ENCODE peak calls at places on chromosomes 5 and 9, in four cellular contexts. C is GM12878, B is HepG2, R is K562. F is an unnamed sample.

GRCh38 chr9:72596451-72597180 is 75.2 kb downstream of the TMC1 start:
- DNase-seq in C (no peak), B (no peak), R (no peak), F (no peak)

GRCh38 chr5:149053027-149053705 is 9.7 kb downstream of the SH3TC2 start:
- DNase-seq in C (no peak), B (no peak), R (no peak), F (no peak)

GRCh38 chr5:100777680-100778281 is 125.3 kb downstream of the ST8SIA4 start:
- DNase-seq in C (peak), B (no peak), R (no peak), F (no peak)

GRCh38 chr5:17398439-17398838 is 99.6 kb upstream of the TAF11L2 start:
- DNase-seq in C (no peak), B (no peak), R (no peak), F (no peak)

GRCh38 chr5:125549322-125549871 is 803.0 kb upstream of the ZNF608 start:
- DNase-seq in C (no peak), B (no peak), R (no peak), F (no peak)

GRCh38 chr5:140869555-140869886 is 764 bp downstream of the PCDHA11 start:
- DNase-seq in C (no peak), B (no peak), R (no peak), F (no peak)

GRCh38 chr5:101009758-101010519 is 106.9 kb upstream of the ST8SIA4 start:
- DNase-seq in C (peak), B (no peak), R (no peak), F (no peak)

GRCh38 chr9:92265159-92265558 is 28.3 kb downstream of the IARS1 start:
- DNase-seq in C (no peak), B (no peak), R (no peak), F (no peak)

GRCh38 chr9:106846847-106847246 is 16.1 kb upstream of the ZNF462 start:
- DNase-seq in C (no peak), B (no peak), R (no peak), F (no peak)

GRCh38 chr9:131103535-131103934 is 7.2 kb downstream of the AIF1L start:
- DNase-seq in C (no peak), B (no peak), R (no peak), F (no peak)

GRCh38 chr9:74304598-74304997 is 192.5 kb upstream of the RORB start:
- DNase-seq in C (no peak), B (no peak), R (no peak), F (no peak)

GRCh38 chr9:137547687-137548543 is 2.3 kb downstream of the PNPLA7 start:
- DNase-seq in C (no peak), B (no peak), R (no peak), F (no peak)

GRCh38 chr5:62305358-62305714 is 670 bp upstream of the KIF2A start:
- DNase-seq in C (no peak), B (no peak), R (no peak), F (no peak)

GRCh38 chr5:53027913-53028312 is 38.8 kb downstream of the ITGA2 start:
- DNase-seq in C (no peak), B (no peak), R (no peak), F (no peak)

GRCh38 chr9:90578116-90578815 is 64.4 kb downstream of the DIRAS2 start:
- DNase-seq in C (no peak), B (no peak), R (no peak), F (no peak)

GRCh38 chr9:96665789-96666188 is 10.7 kb upstream of the PRXL2C start:
- DNase-seq in C (no peak), B (no peak), R (no peak), F (no peak)
- TF ChIP-seq BHLHE40 in C (no peak), B (no peak), R (no peak), F (no peak)

DNA sequence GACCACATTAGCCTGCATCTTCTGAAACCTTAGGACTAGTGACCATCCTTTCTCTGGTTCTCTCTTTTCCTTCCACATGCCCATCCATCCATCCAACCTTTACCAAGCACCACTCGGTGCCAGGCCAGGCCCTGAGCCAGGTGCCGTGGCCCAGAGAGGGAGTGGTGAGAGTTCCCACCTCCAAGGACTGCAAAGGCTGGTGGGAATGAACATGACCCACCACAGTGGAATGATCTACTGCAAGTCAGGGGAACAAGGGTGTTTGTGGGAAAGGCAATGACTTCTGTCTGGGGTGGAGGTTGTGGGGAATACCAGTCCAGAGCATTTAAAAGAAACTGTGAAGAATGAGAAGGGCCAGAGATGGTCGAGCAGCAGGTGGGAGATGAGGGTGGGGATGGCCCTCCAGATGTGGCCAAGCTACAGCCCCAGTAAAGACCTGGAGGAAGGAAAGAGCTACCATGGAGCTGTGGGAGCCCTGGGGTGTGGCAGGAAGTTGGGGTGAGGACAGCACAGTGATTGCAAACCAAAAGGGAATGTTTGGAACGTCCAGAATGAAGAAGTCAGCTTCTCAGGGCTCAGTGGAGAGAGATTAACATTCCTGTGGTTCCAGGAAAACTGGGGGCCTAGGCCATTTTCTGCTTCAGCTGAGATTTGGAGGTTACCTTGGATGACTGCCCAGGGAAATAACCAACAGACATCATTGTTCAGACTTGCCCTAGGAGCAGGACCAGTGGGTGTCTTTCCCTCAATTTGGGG is 30.6 kb upstream of the CORO2A start:
- DNase-seq in C (no peak), B (peak), R (no peak), F (no peak)
- TF ChIP-seq TARDBP in C (no peak), B (no peak), R (no peak), F (no peak)

GRCh38 chr9:114156658-114157421 is 1.5 kb downstream of the COL27A1 start:
- DNase-seq in C (no peak), B (no peak), R (no peak), F (peak)
- TF ChIP-seq BHLHE40 in C (no peak), B (no peak), R (no peak), F (no peak)

DNA sequence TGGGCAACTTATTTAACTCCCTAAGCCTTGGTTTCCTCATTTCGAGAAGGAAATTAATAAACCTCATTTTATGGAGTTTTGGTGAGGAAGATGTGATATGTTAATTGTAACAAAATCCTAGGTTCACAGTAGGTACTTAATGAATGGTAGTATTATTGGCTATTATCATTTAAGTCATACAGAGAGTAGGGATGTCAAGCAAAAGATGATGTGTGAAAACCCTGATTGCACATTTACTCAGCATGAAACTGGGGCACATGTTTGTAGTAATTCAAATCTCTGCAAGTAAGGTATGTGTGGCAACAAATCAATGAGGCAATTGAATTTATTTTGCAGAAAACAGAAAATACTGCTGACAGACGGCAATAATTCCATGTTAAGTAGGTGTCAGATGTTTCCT is 127.3 kb downstream of the CSNK1G3 start:
- DNase-seq in C (no peak), B (no peak), R (no peak), F (no peak)
- TF ChIP-seq TARDBP in C (no peak), B (no peak), R (no peak), F (no peak)

DNA sequence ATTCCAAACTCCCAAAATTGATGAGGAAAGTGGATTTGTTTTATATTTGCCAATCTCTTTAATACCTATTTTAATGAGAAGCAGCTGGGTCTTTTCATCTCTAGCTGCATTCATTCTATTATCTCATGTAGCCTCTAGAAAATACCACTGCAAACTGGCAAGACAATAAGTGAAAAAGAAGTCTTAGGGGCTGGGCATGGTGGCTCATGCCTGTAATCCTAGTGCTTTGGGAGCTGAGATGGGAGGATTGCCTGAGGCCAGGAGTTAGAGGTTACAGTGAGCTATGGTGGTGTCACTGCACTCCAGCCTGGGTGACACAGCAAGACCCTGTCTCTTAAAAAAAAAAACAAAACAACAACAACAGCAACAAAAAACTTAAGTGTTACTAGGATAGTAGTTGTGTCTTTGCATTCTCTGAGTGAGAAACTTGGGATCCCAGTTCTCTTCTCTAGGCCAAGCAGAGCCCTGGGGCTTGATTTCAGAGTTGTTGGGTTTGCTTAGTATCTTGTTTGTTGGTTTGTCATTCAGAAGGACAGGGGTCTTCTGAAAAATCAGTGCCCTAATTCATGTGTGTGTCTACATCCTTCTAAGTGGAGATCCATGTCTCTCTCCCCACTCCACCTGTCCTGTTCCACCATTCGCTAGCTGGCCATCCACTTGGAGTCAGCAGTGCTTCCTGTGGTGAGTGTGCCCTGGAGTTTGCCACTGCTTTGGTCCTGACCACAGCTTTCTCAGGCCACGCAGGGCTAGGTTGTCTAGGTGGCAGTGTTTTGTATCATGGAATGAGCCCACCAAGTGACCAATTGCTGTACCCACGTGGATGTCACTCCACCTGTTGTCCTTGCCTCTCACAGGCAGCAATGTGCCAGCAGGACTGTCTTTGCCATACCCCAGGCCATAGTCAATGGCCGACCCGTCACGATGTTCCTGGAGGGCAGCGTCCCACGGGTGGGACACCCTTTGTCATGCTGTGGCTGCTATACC is 19.5 kb downstream of the MARCHF6 start:
- DNase-seq in C (no peak), B (no peak), R (no peak), F (no peak)
- TF ChIP-seq BHLHE40 in C (no peak), B (no peak), R (no peak), F (no peak)

DNA sequence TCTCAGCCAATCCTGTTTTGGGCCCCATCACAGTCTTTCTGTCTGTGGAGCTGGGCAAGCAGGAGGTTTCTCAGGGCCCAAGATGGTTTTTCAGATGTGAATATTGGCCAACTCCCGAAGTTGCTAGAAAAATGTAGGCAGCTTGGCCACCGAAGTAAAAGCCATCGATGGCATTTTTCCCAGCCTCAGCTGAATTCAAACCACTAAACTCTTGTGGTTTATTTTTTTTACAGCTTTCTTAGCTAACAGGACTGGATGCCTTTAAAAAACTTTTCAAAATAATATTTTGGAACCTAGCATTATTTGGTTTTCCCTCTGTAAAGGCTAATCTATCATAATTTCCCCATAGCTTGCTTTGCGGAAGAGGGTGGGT is 102.4 kb upstream of the ERCC6L2 start:
- DNase-seq in C (no peak), B (no peak), R (no peak), F (no peak)
- TF ChIP-seq TARDBP in C (no peak), B (no peak), R (no peak), F (no peak)

GRCh38 chr5:160507181-160507811 is 85.6 kb downstream of the PTTG1 start:
- DNase-seq in C (no peak), B (no peak), R (no peak), F (no peak)

GRCh38 chr5:160506006-160507004 is 84.7 kb downstream of the PTTG1 start:
- DNase-seq in C (no peak), B (no peak), R (no peak), F (no peak)

GRCh38 chr5:160504906-160505305 is 83.3 kb downstream of the PTTG1 start:
- DNase-seq in C (no peak), B (no peak), R (no peak), F (no peak)

GRCh38 chr5:160511280-160511929 is 89.8 kb downstream of the PTTG1 start:
- DNase-seq in C (no peak), B (no peak), R (no peak), F (no peak)

GRCh38 chr5:160508780-160509361 is 87.2 kb downstream of the PTTG1 start:
- DNase-seq in C (peak), B (peak), R (peak), F (peak)
- TF ChIP-seq BHLHE40 in C (no peak), B (peak), R (peak), F (no peak)

GRCh38 chr5:138963763-138964371 is 88.7 kb upstream of the LRRTM2 start:
- DNase-seq in C (no peak), B (peak), R (no peak), F (no peak)

GRCh38 chr5:138965631-138966030 is 90.5 kb upstream of the LRRTM2 start:
- DNase-seq in C (no peak), B (peak), R (no peak), F (no peak)

GRCh38 chr5:138966236-138966985 is 91.3 kb upstream of the LRRTM2 start:
- DNase-seq in C (no peak), B (no peak), R (no peak), F (no peak)

GRCh38 chr5:138962619-138963370 is 87.7 kb upstream of the LRRTM2 start:
- DNase-seq in C (no peak), B (no peak), R (no peak), F (no peak)

DNA sequence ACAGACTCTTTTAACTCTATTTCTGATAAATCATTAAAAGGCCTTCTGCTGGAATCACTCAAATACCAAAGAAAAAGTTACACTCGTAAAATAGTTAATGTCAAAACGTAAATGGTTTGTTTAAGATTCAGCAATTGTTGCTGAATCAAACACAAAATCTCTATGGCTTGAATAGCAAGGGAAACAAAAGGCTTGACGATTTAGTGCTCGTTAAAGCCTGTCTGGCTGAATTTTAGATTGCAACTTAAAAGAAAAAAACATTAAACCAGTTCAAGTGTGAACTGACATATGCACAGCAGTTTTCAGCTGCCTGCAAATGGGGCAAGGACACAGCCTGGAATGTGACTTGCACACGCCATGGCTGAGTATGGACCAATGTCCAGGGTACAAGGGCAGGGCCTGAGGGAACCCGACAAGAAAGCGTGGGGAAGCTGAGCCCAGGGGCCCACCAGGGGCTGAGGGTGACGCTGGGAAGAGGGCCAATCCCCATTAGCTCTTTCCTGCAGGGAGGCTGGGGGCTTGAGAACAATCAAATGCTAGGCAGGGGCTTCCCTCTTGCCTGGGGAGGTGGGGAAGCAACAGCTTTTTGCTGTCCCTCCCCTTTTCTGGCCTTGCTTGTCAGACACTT is 89.5 kb upstream of the LRRTM2 start:
- DNase-seq in C (no peak), B (peak), R (no peak), F (no peak)
- TF ChIP-seq TARDBP in C (no peak), B (no peak), R (no peak), F (no peak)

GRCh38 chr5:78757269-78758053 is 108.9 kb upstream of the LHFPL2 start:
- DNase-seq in C (peak), B (peak), R (no peak), F (no peak)
- TF ChIP-seq BHLHE40 in C (peak), B (no peak), R (no peak), F (no peak)